ENCODE peak calls at places on chromosomes 3 and 15, in five cellular contexts. One of them, this sample, is unnamed.

GRCh38 chr3:70829101-70829500 is 516.7 kb upstream of the MDFIC2 start:
- DNase-seq in mesothelial cell of epicardium: no peak
- DNase-seq in upper lobe of right lung: no peak
- DNase-seq in body of pancreas: peak; percentile 16
- DNase-seq in CD4-positive, alpha-beta T cell: no peak
- DNase-seq in this sample: no peak

GRCh38 chr3:67461667-67462142 is 192.7 kb downstream of the SUCLG2 start:
- DNase-seq in mesothelial cell of epicardium: no peak
- DNase-seq in upper lobe of right lung: no peak
- DNase-seq in body of pancreas: peak; percentile 10
- DNase-seq in CD4-positive, alpha-beta T cell: no peak
- DNase-seq in this sample: no peak

GRCh38 chr15:65547841-65548240 is 17.6 kb downstream of the HACD3 start:
- DNase-seq in CD4-positive, alpha-beta T cell: no peak
- DNase-seq in upper lobe of right lung: no peak
- DNase-seq in mesothelial cell of epicardium: no peak
- DNase-seq in body of pancreas: no peak
- DNase-seq in this sample: no peak

GRCh38 chr3:141740349-141740748 is 2.3 kb downstream of the RNF7 start:
- DNase-seq in body of pancreas: no peak
- DNase-seq in upper lobe of right lung: no peak
- DNase-seq in mesothelial cell of epicardium: no peak
- DNase-seq in CD4-positive, alpha-beta T cell: no peak
- DNase-seq in this sample: no peak

GRCh38 chr3:51975857-51976549 is 1.1 kb downstream of the ABHD14A start:
- DNase-seq in upper lobe of right lung: peak; percentile 88
- DNase-seq in CD4-positive, alpha-beta T cell: no peak
- DNase-seq in mesothelial cell of epicardium: peak; percentile 69
- DNase-seq in body of pancreas: peak; percentile 78
- DNase-seq in this sample: no peak

GRCh38 chr3:20080956-20081554 is 40.8 kb downstream of the KAT2B start:
- DNase-seq in upper lobe of right lung: peak; percentile 67
- DNase-seq in body of pancreas: peak; percentile 93
- DNase-seq in CD4-positive, alpha-beta T cell: peak; percentile 11
- DNase-seq in mesothelial cell of epicardium: no peak
- DNase-seq in this sample: no peak

GRCh38 chr15:89685995-89686394 is 4.6 kb downstream of the PEX11A start:
- DNase-seq in body of pancreas: no peak
- DNase-seq in CD4-positive, alpha-beta T cell: no peak
- DNase-seq in mesothelial cell of epicardium: no peak
- DNase-seq in upper lobe of right lung: no peak
- DNase-seq in this sample: no peak

GRCh38 chr3:127827808-127828207 is 5.5 kb upstream of the MGLL start:
- DNase-seq in body of pancreas: no peak
- DNase-seq in upper lobe of right lung: no peak
- DNase-seq in CD4-positive, alpha-beta T cell: no peak
- DNase-seq in mesothelial cell of epicardium: no peak
- DNase-seq in this sample: no peak

GRCh38 chr15:67225336-67225735 is 29.1 kb downstream of the AAGAB start:
- DNase-seq in upper lobe of right lung: no peak
- DNase-seq in body of pancreas: no peak
- DNase-seq in mesothelial cell of epicardium: no peak
- DNase-seq in CD4-positive, alpha-beta T cell: no peak
- DNase-seq in this sample: no peak

GRCh38 chr15:44782516-44782915 is 46.2 kb downstream of the TRIM69 start:
- DNase-seq in upper lobe of right lung: no peak
- DNase-seq in CD4-positive, alpha-beta T cell: no peak
- DNase-seq in mesothelial cell of epicardium: no peak
- DNase-seq in body of pancreas: no peak
- DNase-seq in this sample: no peak

GRCh38 chr3:155739154-155739553 is 5.7 kb downstream of the PLCH1 start:
- DNase-seq in body of pancreas: no peak
- DNase-seq in upper lobe of right lung: no peak
- DNase-seq in mesothelial cell of epicardium: no peak
- DNase-seq in CD4-positive, alpha-beta T cell: no peak
- DNase-seq in this sample: no peak

GRCh38 chr15:70483513-70483912 is 279.8 kb downstream of the UACA start:
- DNase-seq in mesothelial cell of epicardium: no peak
- DNase-seq in CD4-positive, alpha-beta T cell: no peak
- DNase-seq in body of pancreas: no peak
- DNase-seq in upper lobe of right lung: no peak
- DNase-seq in this sample: no peak

GRCh38 chr3:167862104-167862785 is 126.7 kb downstream of the SERPINI1 start:
- DNase-seq in CD4-positive, alpha-beta T cell: no peak
- DNase-seq in upper lobe of right lung: no peak
- DNase-seq in mesothelial cell of epicardium: no peak
- DNase-seq in body of pancreas: no peak
- DNase-seq in this sample: no peak

GRCh38 chr15:93038064-93038705 is 50.8 kb downstream of the RGMA start:
- DNase-seq in body of pancreas: no peak
- DNase-seq in upper lobe of right lung: peak; percentile 42
- DNase-seq in mesothelial cell of epicardium: no peak
- DNase-seq in CD4-positive, alpha-beta T cell: no peak
- DNase-seq in this sample: no peak

GRCh38 chr15:98785796-98786581 is 137.7 kb downstream of the IGF1R start:
- DNase-seq in mesothelial cell of epicardium: no peak
- DNase-seq in CD4-positive, alpha-beta T cell: no peak
- DNase-seq in upper lobe of right lung: no peak
- DNase-seq in body of pancreas: peak; percentile 49
- DNase-seq in this sample: no peak

GRCh38 chr15:80159811-80160569 is 7.2 kb downstream of the FAH start:
- DNase-seq in body of pancreas: no peak
- DNase-seq in mesothelial cell of epicardium: no peak
- DNase-seq in upper lobe of right lung: no peak
- DNase-seq in CD4-positive, alpha-beta T cell: no peak
- DNase-seq in this sample: no peak

GRCh38 chr15:72197460-72198409 is at the start of gene GRAMD2A:
- DNase-seq in CD4-positive, alpha-beta T cell: no peak
- DNase-seq in mesothelial cell of epicardium: peak; percentile 51
- DNase-seq in upper lobe of right lung: peak; percentile 86
- DNase-seq in body of pancreas: no peak
- DNase-seq in this sample: no peak

GRCh38 chr3:123750659-123751420 is 133.3 kb downstream of the MYLK start:
- DNase-seq in upper lobe of right lung: no peak
- DNase-seq in CD4-positive, alpha-beta T cell: no peak
- DNase-seq in body of pancreas: peak; percentile 40
- DNase-seq in mesothelial cell of epicardium: no peak
- DNase-seq in this sample: no peak

GRCh38 chr15:97683816-97684215 is 276.7 kb upstream of the ARRDC4 start:
- DNase-seq in upper lobe of right lung: no peak
- DNase-seq in body of pancreas: no peak
- DNase-seq in mesothelial cell of epicardium: no peak
- DNase-seq in CD4-positive, alpha-beta T cell: no peak
- DNase-seq in this sample: no peak

GRCh38 chr3:147914532-147914931 is 505.4 kb downstream of the ZIC1 start:
- DNase-seq in CD4-positive, alpha-beta T cell: no peak
- DNase-seq in body of pancreas: no peak
- DNase-seq in upper lobe of right lung: no peak
- DNase-seq in mesothelial cell of epicardium: no peak
- DNase-seq in this sample: no peak

GRCh38 chr3:47984089-47984759 is 32.0 kb downstream of the MAP4 start:
- DNase-seq in body of pancreas: no peak
- DNase-seq in CD4-positive, alpha-beta T cell: no peak
- DNase-seq in mesothelial cell of epicardium: no peak
- DNase-seq in upper lobe of right lung: no peak
- DNase-seq in this sample: no peak

GRCh38 chr3:72629191-72629611 is 219.0 kb downstream of the SHQ1 start:
- DNase-seq in upper lobe of right lung: no peak
- DNase-seq in CD4-positive, alpha-beta T cell: no peak
- DNase-seq in body of pancreas: no peak
- DNase-seq in mesothelial cell of epicardium: no peak
- DNase-seq in this sample: no peak

GRCh38 chr3:146019508-146019907 is 141.5 kb downstream of the PLOD2 start:
- DNase-seq in body of pancreas: no peak
- DNase-seq in upper lobe of right lung: no peak
- DNase-seq in mesothelial cell of epicardium: no peak
- DNase-seq in CD4-positive, alpha-beta T cell: no peak
- DNase-seq in this sample: no peak

GRCh38 chr3:25442486-25442885 is 14.4 kb downstream of the RARB start:
- DNase-seq in upper lobe of right lung: no peak
- DNase-seq in CD4-positive, alpha-beta T cell: no peak
- DNase-seq in mesothelial cell of epicardium: no peak
- DNase-seq in body of pancreas: no peak
- DNase-seq in this sample: no peak

GRCh38 chr3:97821413-97821809 is 400 bp upstream of the CRYBG3 start:
- DNase-seq in upper lobe of right lung: peak; percentile 82
- DNase-seq in CD4-positive, alpha-beta T cell: peak; percentile 18
- DNase-seq in body of pancreas: peak; percentile 48
- DNase-seq in mesothelial cell of epicardium: no peak
- DNase-seq in this sample: peak; percentile 70

DNA sequence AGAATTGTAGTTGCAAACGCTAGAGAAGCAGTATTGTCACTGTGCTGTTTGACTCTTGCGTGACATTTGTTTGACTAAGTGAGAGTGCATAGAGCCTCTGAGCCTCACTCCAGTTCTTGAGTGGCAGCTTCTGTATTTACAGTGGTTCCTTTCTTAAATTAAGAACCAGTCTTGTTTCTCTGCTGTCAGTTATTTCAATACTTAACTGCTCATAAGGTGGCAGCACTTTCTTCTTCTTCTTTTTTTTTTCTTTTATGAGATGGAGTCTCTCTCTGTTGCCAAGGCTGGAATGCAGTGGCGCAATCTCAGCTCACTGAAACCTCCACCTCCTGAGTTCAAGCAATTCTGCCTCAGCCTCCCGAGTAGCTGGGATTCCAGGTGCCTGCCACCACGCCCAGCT is 372.1 kb downstream of the LPP start:
- DNase-seq in body of pancreas: no peak
- DNase-seq in mesothelial cell of epicardium: no peak
- DNase-seq in CD4-positive, alpha-beta T cell: no peak
- DNase-seq in upper lobe of right lung: peak; percentile 66
- DNase-seq in this sample: no peak
- TF ChIP-seq CTCF in body of pancreas: no peak
- TF ChIP-seq CTCF in mesothelial cell of epicardium: no peak
- TF ChIP-seq CTCF in CD4-positive, alpha-beta T cell: no peak
- TF ChIP-seq CTCF in upper lobe of right lung: no peak
- TF ChIP-seq CTCF in this sample: no peak

GRCh38 chr15:26176831-26177230 is 313.7 kb upstream of the ATP10A start:
- DNase-seq in upper lobe of right lung: no peak
- DNase-seq in body of pancreas: no peak
- DNase-seq in CD4-positive, alpha-beta T cell: no peak
- DNase-seq in mesothelial cell of epicardium: no peak
- DNase-seq in this sample: no peak
- TF ChIP-seq CTCF in upper lobe of right lung: no peak
- TF ChIP-seq CTCF in body of pancreas: no peak
- TF ChIP-seq CTCF in CD4-positive, alpha-beta T cell: no peak
- TF ChIP-seq CTCF in mesothelial cell of epicardium: no peak
- TF ChIP-seq CTCF in this sample: no peak

GRCh38 chr15:36208868-36209582 is 370.4 kb upstream of the CDIN1 start:
- DNase-seq in upper lobe of right lung: no peak
- DNase-seq in CD4-positive, alpha-beta T cell: no peak
- DNase-seq in body of pancreas: no peak
- DNase-seq in mesothelial cell of epicardium: no peak
- DNase-seq in this sample: no peak
- TF ChIP-seq CTCF in upper lobe of right lung: no peak
- TF ChIP-seq CTCF in CD4-positive, alpha-beta T cell: no peak
- TF ChIP-seq CTCF in body of pancreas: no peak
- TF ChIP-seq CTCF in mesothelial cell of epicardium: no peak
- TF ChIP-seq CTCF in this sample: no peak

GRCh38 chr3:38002291-38002876 is 11.8 kb downstream of the VILL start:
- DNase-seq in mesothelial cell of epicardium: no peak
- DNase-seq in upper lobe of right lung: peak; percentile 57
- DNase-seq in CD4-positive, alpha-beta T cell: no peak
- DNase-seq in body of pancreas: no peak
- DNase-seq in this sample: no peak

GRCh38 chr3:38000965-38001455 is 10.4 kb downstream of the VILL start:
- DNase-seq in upper lobe of right lung: peak; percentile 53
- DNase-seq in mesothelial cell of epicardium: no peak
- DNase-seq in body of pancreas: no peak
- DNase-seq in CD4-positive, alpha-beta T cell: no peak
- DNase-seq in this sample: no peak

GRCh38 chr3:38002940-38003339 is 12.4 kb downstream of the VILL start:
- DNase-seq in CD4-positive, alpha-beta T cell: no peak
- DNase-seq in body of pancreas: no peak
- DNase-seq in mesothelial cell of epicardium: no peak
- DNase-seq in upper lobe of right lung: peak; percentile 50
- DNase-seq in this sample: no peak

GRCh38 chr3:38000242-38000916 is 9.8 kb downstream of the VILL start:
- DNase-seq in upper lobe of right lung: peak; percentile 45
- DNase-seq in body of pancreas: no peak
- DNase-seq in CD4-positive, alpha-beta T cell: no peak
- DNase-seq in mesothelial cell of epicardium: no peak
- DNase-seq in this sample: no peak

GRCh38 chr3:38001456-38002081 is 11.0 kb downstream of the VILL start:
- DNase-seq in body of pancreas: no peak
- DNase-seq in mesothelial cell of epicardium: no peak
- DNase-seq in upper lobe of right lung: peak; percentile 67
- DNase-seq in CD4-positive, alpha-beta T cell: no peak
- DNase-seq in this sample: no peak
- TF ChIP-seq CTCF in body of pancreas: peak; percentile 21
- TF ChIP-seq CTCF in mesothelial cell of epicardium: no peak
- TF ChIP-seq CTCF in upper lobe of right lung: peak; percentile 22
- TF ChIP-seq CTCF in CD4-positive, alpha-beta T cell: no peak
- TF ChIP-seq CTCF in this sample: peak; percentile 34

DNA sequence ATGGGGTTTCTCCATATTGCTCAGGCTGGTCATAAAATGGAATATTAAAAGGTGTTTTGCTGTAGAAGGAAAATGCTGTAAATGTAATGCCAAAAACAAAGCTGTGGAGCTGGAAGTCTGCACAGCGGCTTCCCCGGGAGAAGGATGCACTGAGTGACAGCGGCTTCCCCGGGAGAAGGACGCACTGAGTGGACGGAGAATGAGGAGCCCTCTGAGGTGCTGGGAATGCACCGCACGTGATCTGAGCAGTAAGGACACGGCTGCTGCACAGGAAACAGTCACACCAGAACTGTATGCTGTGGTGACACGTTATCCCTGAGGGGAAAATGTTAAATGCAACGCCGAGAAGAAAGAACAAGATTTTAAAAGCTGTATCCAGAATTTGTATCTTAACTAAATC is 24.6 kb downstream of the TNK2 start:
- DNase-seq in mesothelial cell of epicardium: no peak
- DNase-seq in CD4-positive, alpha-beta T cell: no peak
- DNase-seq in upper lobe of right lung: no peak
- DNase-seq in body of pancreas: no peak
- DNase-seq in this sample: no peak
- TF ChIP-seq CTCF in mesothelial cell of epicardium: no peak
- TF ChIP-seq CTCF in CD4-positive, alpha-beta T cell: no peak
- TF ChIP-seq CTCF in upper lobe of right lung: no peak
- TF ChIP-seq CTCF in body of pancreas: no peak
- TF ChIP-seq CTCF in this sample: no peak

DNA sequence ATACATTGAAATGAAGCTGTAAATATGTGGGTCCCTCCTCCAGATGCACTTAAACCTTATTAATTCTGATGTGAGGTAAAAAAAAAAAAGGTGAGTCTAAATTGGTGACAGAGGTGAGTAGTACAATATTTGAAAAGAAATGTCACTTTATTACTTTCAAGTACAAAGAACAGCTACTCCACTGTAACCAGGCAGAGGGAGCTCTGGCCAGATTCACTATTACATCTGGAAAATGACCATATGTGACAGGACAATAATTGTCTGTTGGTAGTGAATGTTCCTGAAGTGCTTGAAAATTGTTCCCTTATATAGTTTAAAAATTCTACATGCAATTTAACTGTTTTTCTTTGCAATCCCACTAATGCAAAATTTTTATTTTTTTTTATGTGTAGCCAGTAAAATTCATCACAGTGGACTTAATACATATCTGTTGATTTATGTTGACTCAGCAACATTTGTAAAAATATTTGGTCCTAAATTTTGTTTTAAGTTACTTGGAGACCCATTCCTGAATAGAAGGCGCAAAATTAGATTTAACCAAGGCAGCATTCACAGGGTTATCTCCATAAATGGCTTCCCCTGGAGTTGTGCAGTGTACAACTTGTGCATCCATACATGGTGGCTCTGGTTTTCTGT is 231.9 kb upstream of the TBC1D5 start:
- DNase-seq in upper lobe of right lung: no peak
- DNase-seq in body of pancreas: no peak
- DNase-seq in CD4-positive, alpha-beta T cell: no peak
- DNase-seq in mesothelial cell of epicardium: no peak
- DNase-seq in this sample: no peak
- TF ChIP-seq CTCF in upper lobe of right lung: no peak
- TF ChIP-seq CTCF in body of pancreas: no peak
- TF ChIP-seq CTCF in CD4-positive, alpha-beta T cell: no peak
- TF ChIP-seq CTCF in mesothelial cell of epicardium: no peak
- TF ChIP-seq CTCF in this sample: peak; percentile 39

This sample was measured in type B pancreatic cell.